ENCODE peak calls at places on chromosome 11, in five cellular contexts. One of them, this sample, is unnamed.

GRCh38 chr11:102111787-102112653 is 1.8 kb downstream of the YAP1 start:
- DNase-seq in mesenchymal stem cell: peak
- DNase-seq in CD8-positive, alpha-beta T cell: peak
- DNase-seq in SJSA1: peak
- DNase-seq in neuronal stem cell: no peak
- DNase-seq in this sample: no peak

GRCh38 chr11:30753504-30753903 is 167.4 kb upstream of the MPPED2 start:
- DNase-seq in mesenchymal stem cell: no peak
- DNase-seq in CD8-positive, alpha-beta T cell: no peak
- DNase-seq in SJSA1: no peak
- DNase-seq in neuronal stem cell: no peak
- DNase-seq in this sample: no peak

GRCh38 chr11:2150206-2150847 is 10.7 kb downstream of the INS start:
- DNase-seq in mesenchymal stem cell: peak
- DNase-seq in CD8-positive, alpha-beta T cell: no peak
- DNase-seq in SJSA1: peak
- DNase-seq in neuronal stem cell: peak
- DNase-seq in this sample: no peak

GRCh38 chr11:105821366-105821765 is 200.7 kb downstream of the MSANTD4 start:
- DNase-seq in mesenchymal stem cell: no peak
- DNase-seq in CD8-positive, alpha-beta T cell: no peak
- DNase-seq in SJSA1: no peak
- DNase-seq in neuronal stem cell: no peak
- DNase-seq in this sample: peak

GRCh38 chr11:12120031-12121008 is 9.9 kb downstream of the MICAL2 start:
- DNase-seq in mesenchymal stem cell: peak
- DNase-seq in CD8-positive, alpha-beta T cell: no peak
- DNase-seq in SJSA1: no peak
- DNase-seq in neuronal stem cell: no peak
- DNase-seq in this sample: no peak

GRCh38 chr11:34308821-34309585 is 48.8 kb downstream of the ABTB2 start:
- DNase-seq in mesenchymal stem cell: no peak
- DNase-seq in CD8-positive, alpha-beta T cell: no peak
- DNase-seq in SJSA1: no peak
- DNase-seq in neuronal stem cell: no peak
- DNase-seq in this sample: no peak

GRCh38 chr11:116837231-116838091 is at the start of gene APOA1:
- DNase-seq in mesenchymal stem cell: no peak
- DNase-seq in CD8-positive, alpha-beta T cell: no peak
- DNase-seq in SJSA1: no peak
- DNase-seq in neuronal stem cell: peak
- DNase-seq in this sample: no peak

GRCh38 chr11:28792856-28793255 is 684.7 kb downstream of the METTL15 start:
- DNase-seq in mesenchymal stem cell: no peak
- DNase-seq in CD8-positive, alpha-beta T cell: no peak
- DNase-seq in SJSA1: no peak
- DNase-seq in neuronal stem cell: no peak
- DNase-seq in this sample: no peak

GRCh38 chr11:38718049-38718448 is 2120.0 kb upstream of the RAG2 start:
- DNase-seq in mesenchymal stem cell: peak
- DNase-seq in CD8-positive, alpha-beta T cell: no peak
- DNase-seq in SJSA1: no peak
- DNase-seq in neuronal stem cell: no peak
- DNase-seq in this sample: no peak

GRCh38 chr11:66906077-66906929 is 49.4 kb downstream of the LRFN4 start:
- DNase-seq in mesenchymal stem cell: no peak
- DNase-seq in CD8-positive, alpha-beta T cell: no peak
- DNase-seq in SJSA1: no peak
- DNase-seq in neuronal stem cell: no peak
- DNase-seq in this sample: no peak

GRCh38 chr11:70324354-70325115 is 54.0 kb downstream of the PPFIA1 start:
- DNase-seq in mesenchymal stem cell: peak
- DNase-seq in CD8-positive, alpha-beta T cell: no peak
- DNase-seq in SJSA1: no peak
- DNase-seq in neuronal stem cell: peak
- DNase-seq in this sample: no peak

GRCh38 chr11:130499828-130500227 is 51.4 kb downstream of the ADAMTS15 start:
- DNase-seq in mesenchymal stem cell: no peak
- DNase-seq in CD8-positive, alpha-beta T cell: no peak
- DNase-seq in SJSA1: no peak
- DNase-seq in neuronal stem cell: no peak
- DNase-seq in this sample: no peak

GRCh38 chr11:11841605-11842425 is at the start of gene USP47:
- DNase-seq in mesenchymal stem cell: peak
- DNase-seq in CD8-positive, alpha-beta T cell: peak
- DNase-seq in SJSA1: peak
- DNase-seq in neuronal stem cell: peak
- DNase-seq in this sample: peak

GRCh38 chr11:34344410-34345011 is 13.3 kb downstream of the ABTB2 start:
- DNase-seq in mesenchymal stem cell: no peak
- DNase-seq in CD8-positive, alpha-beta T cell: no peak
- DNase-seq in SJSA1: no peak
- DNase-seq in neuronal stem cell: no peak
- DNase-seq in this sample: no peak

GRCh38 chr11:29312817-29313216 is 704.0 kb downstream of the KCNA4 start:
- DNase-seq in mesenchymal stem cell: no peak
- DNase-seq in CD8-positive, alpha-beta T cell: no peak
- DNase-seq in SJSA1: no peak
- DNase-seq in neuronal stem cell: no peak
- DNase-seq in this sample: no peak

GRCh38 chr11:129302386-129303101 is 73.1 kb upstream of the BARX2 start:
- DNase-seq in mesenchymal stem cell: no peak
- DNase-seq in CD8-positive, alpha-beta T cell: no peak
- DNase-seq in SJSA1: no peak
- DNase-seq in neuronal stem cell: no peak
- DNase-seq in this sample: no peak

GRCh38 chr11:68903288-68903630 is 373 bp downstream of the MRPL21 start:
- DNase-seq in mesenchymal stem cell: no peak
- DNase-seq in CD8-positive, alpha-beta T cell: no peak
- DNase-seq in SJSA1: no peak
- DNase-seq in neuronal stem cell: no peak
- DNase-seq in this sample: no peak

GRCh38 chr11:108754901-108755625 is 90.2 kb downstream of the DDX10 start:
- DNase-seq in mesenchymal stem cell: peak
- DNase-seq in CD8-positive, alpha-beta T cell: no peak
- DNase-seq in SJSA1: no peak
- DNase-seq in neuronal stem cell: no peak
- DNase-seq in this sample: no peak

GRCh38 chr11:13183094-13183825 is 94.3 kb upstream of the BMAL1 start:
- DNase-seq in mesenchymal stem cell: peak
- DNase-seq in CD8-positive, alpha-beta T cell: no peak
- DNase-seq in SJSA1: peak
- DNase-seq in neuronal stem cell: no peak
- DNase-seq in this sample: no peak

GRCh38 chr11:14927146-14927545 is 35.1 kb upstream of the CYP2R1 start:
- DNase-seq in mesenchymal stem cell: no peak
- DNase-seq in CD8-positive, alpha-beta T cell: no peak
- DNase-seq in SJSA1: peak
- DNase-seq in neuronal stem cell: no peak
- DNase-seq in this sample: no peak

GRCh38 chr11:8368194-8368593 is 104.5 kb upstream of the LMO1 start:
- DNase-seq in mesenchymal stem cell: no peak
- DNase-seq in CD8-positive, alpha-beta T cell: no peak
- DNase-seq in SJSA1: no peak
- DNase-seq in neuronal stem cell: no peak
- DNase-seq in this sample: no peak

GRCh38 chr11:8365542-8365941 is 101.9 kb upstream of the LMO1 start:
- DNase-seq in mesenchymal stem cell: no peak
- DNase-seq in CD8-positive, alpha-beta T cell: no peak
- DNase-seq in SJSA1: no peak
- DNase-seq in neuronal stem cell: no peak
- DNase-seq in this sample: no peak

GRCh38 chr11:8368772-8369171 is 105.1 kb upstream of the LMO1 start:
- DNase-seq in mesenchymal stem cell: no peak
- DNase-seq in CD8-positive, alpha-beta T cell: no peak
- DNase-seq in SJSA1: no peak
- DNase-seq in neuronal stem cell: no peak
- DNase-seq in this sample: no peak

GRCh38 chr11:8363924-8364323 is 100.2 kb upstream of the LMO1 start:
- DNase-seq in mesenchymal stem cell: no peak
- DNase-seq in CD8-positive, alpha-beta T cell: no peak
- DNase-seq in SJSA1: no peak
- DNase-seq in neuronal stem cell: no peak
- DNase-seq in this sample: no peak

GRCh38 chr11:8366316-8366715 is 102.6 kb upstream of the LMO1 start:
- DNase-seq in mesenchymal stem cell: no peak
- DNase-seq in CD8-positive, alpha-beta T cell: no peak
- DNase-seq in SJSA1: no peak
- DNase-seq in neuronal stem cell: no peak
- DNase-seq in this sample: no peak
- H3K27ac ChIP-seq in mesenchymal stem cell: no peak
- H3K27ac ChIP-seq in CD8-positive, alpha-beta T cell: no peak
- H3K27ac ChIP-seq in SJSA1: no peak
- H3K27ac ChIP-seq in neuronal stem cell: no peak
- H3K27ac ChIP-seq in this sample: no peak

GRCh38 chr11:17544181-17544622 is at the start of gene USH1C:
- DNase-seq in mesenchymal stem cell: no peak
- DNase-seq in CD8-positive, alpha-beta T cell: no peak
- DNase-seq in SJSA1: no peak
- DNase-seq in neuronal stem cell: no peak
- DNase-seq in this sample: no peak
- H3K4me3 ChIP-seq in mesenchymal stem cell: no peak
- H3K4me3 ChIP-seq in CD8-positive, alpha-beta T cell: no peak
- H3K4me3 ChIP-seq in SJSA1: no peak
- H3K4me3 ChIP-seq in neuronal stem cell: no peak
- H3K4me3 ChIP-seq in this sample: peak

DNA sequence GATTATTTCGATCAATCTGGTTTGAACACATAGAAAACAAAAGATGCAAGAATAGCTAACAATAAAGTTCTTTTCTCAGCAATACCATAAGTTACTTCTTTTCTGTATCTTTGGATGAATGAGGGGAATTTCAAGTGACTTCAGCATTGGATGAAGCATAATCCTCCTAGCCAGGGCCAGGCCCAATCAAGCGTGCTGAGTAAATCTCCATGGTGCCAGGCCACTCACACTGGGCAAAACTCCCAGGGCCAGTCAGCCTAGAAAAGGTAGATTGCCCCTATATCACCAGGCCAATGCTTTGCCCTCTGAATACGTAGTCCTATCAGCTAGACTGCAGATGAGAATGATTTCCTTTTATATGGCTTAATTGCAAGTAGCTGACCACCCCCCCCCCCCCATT is 6.0 kb downstream of the CNTF start:
- DNase-seq in mesenchymal stem cell: no peak
- DNase-seq in CD8-positive, alpha-beta T cell: no peak
- DNase-seq in SJSA1: no peak
- DNase-seq in neuronal stem cell: no peak
- DNase-seq in this sample: no peak
- H3K27ac ChIP-seq in mesenchymal stem cell: peak
- H3K27ac ChIP-seq in CD8-positive, alpha-beta T cell: no peak
- H3K27ac ChIP-seq in SJSA1: peak
- H3K27ac ChIP-seq in neuronal stem cell: no peak
- H3K27ac ChIP-seq in this sample: no peak

DNA sequence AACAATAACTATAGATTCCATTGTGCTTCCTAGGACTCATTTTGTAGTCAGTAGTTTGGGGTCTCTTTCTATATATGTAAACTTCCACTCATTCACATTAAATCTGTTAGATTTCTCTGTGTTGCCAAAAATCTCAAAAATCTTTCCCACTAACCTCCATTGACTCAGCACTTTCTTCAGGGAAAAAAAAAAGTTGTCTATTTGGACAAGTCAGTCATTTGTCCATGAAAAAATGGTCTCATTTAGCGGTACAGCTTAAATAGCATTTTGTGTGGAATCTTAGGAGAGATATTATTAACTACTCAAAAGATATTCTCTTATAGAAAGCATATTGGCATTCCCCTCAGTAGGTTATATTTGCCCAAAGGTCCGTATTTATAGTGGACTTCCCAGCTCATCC is 81.9 kb downstream of the PPP2R1B start:
- DNase-seq in mesenchymal stem cell: no peak
- DNase-seq in CD8-positive, alpha-beta T cell: no peak
- DNase-seq in SJSA1: no peak
- DNase-seq in neuronal stem cell: no peak
- DNase-seq in this sample: no peak
- H3K4me3 ChIP-seq in mesenchymal stem cell: no peak
- H3K4me3 ChIP-seq in CD8-positive, alpha-beta T cell: no peak
- H3K4me3 ChIP-seq in SJSA1: no peak
- H3K4me3 ChIP-seq in neuronal stem cell: no peak
- H3K4me3 ChIP-seq in this sample: no peak

GRCh38 chr11:46051102-46051501 is 70.2 kb downstream of the PHF21A start:
- DNase-seq in mesenchymal stem cell: no peak
- DNase-seq in CD8-positive, alpha-beta T cell: no peak
- DNase-seq in SJSA1: no peak
- DNase-seq in neuronal stem cell: no peak
- DNase-seq in this sample: no peak

GRCh38 chr11:46050652-46051051 is 70.6 kb downstream of the PHF21A start:
- DNase-seq in mesenchymal stem cell: no peak
- DNase-seq in CD8-positive, alpha-beta T cell: no peak
- DNase-seq in SJSA1: no peak
- DNase-seq in neuronal stem cell: no peak
- DNase-seq in this sample: no peak

GRCh38 chr11:46049325-46049860 is 71.9 kb downstream of the PHF21A start:
- DNase-seq in mesenchymal stem cell: no peak
- DNase-seq in CD8-positive, alpha-beta T cell: no peak
- DNase-seq in SJSA1: no peak
- DNase-seq in neuronal stem cell: no peak
- DNase-seq in this sample: no peak

GRCh38 chr11:46048198-46048597 is 73.1 kb downstream of the PHF21A start:
- DNase-seq in mesenchymal stem cell: no peak
- DNase-seq in CD8-positive, alpha-beta T cell: no peak
- DNase-seq in SJSA1: no peak
- DNase-seq in neuronal stem cell: no peak
- DNase-seq in this sample: no peak

GRCh38 chr11:46050065-46050464 is 71.2 kb downstream of the PHF21A start:
- DNase-seq in mesenchymal stem cell: peak
- DNase-seq in CD8-positive, alpha-beta T cell: no peak
- DNase-seq in SJSA1: peak
- DNase-seq in neuronal stem cell: peak
- DNase-seq in this sample: no peak
- H3K27ac ChIP-seq in mesenchymal stem cell: peak
- H3K27ac ChIP-seq in CD8-positive, alpha-beta T cell: no peak
- H3K27ac ChIP-seq in SJSA1: no peak
- H3K27ac ChIP-seq in neuronal stem cell: peak
- H3K27ac ChIP-seq in this sample: peak

DNA sequence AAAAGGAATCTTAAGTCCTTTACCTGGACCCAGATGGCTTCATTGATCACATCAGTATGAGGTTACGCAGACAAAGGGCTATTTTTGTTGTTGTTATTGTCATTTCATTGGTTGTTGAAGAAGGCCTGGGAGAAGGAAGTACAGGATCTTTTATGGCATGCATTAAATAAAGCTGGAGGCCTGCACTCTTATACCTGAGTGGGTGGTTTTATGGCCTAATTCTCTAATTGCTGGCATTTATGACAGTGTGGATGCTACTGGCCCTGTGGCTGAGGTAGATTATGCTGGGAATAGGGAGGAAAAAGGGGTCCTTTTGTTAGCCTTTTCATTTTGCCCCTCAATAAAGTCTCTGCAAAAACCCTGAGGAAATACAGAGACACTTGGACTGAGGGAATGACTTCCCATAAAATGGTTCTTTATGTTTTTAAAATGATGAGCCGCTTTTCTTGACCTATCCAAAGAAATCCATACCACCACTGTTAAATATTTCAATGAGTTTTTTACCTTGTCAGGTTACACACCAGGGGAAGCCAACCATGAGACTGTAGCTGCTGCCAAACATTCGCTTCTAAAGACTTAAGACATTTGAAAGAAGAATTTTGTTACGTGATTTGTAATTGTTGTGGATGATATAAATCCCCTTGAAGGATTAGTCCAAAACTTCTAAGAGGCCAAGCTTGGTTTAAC is 6.8 kb downstream of the KMT2A start:
- DNase-seq in mesenchymal stem cell: no peak
- DNase-seq in CD8-positive, alpha-beta T cell: no peak
- DNase-seq in SJSA1: no peak
- DNase-seq in neuronal stem cell: no peak
- DNase-seq in this sample: no peak
- H3K4me3 ChIP-seq in mesenchymal stem cell: no peak
- H3K4me3 ChIP-seq in CD8-positive, alpha-beta T cell: no peak
- H3K4me3 ChIP-seq in SJSA1: no peak
- H3K4me3 ChIP-seq in neuronal stem cell: no peak
- H3K4me3 ChIP-seq in this sample: no peak

This sample was measured in iPS DF 6.9.